ENCODE peak calls at places on chromosome 19, in five cellular contexts. B is HTR-8/SVneo, Z is activated gamma-delta T cell, C is hypothalamus, O is endothelial cell of umbilical vein. W is an unnamed sample.

GRCh38 chr19:16587031-16588023 is 15.1 kb upstream of the SLC35E1 start:
- DNase-seq in B (no peak), Z (peak; percentile 55), C (no peak), O (no peak), W (no peak)

GRCh38 chr19:18541258-18541991 is 1.9 kb downstream of the FKBP8 start:
- DNase-seq in B (no peak), Z (no peak), C (no peak), O (no peak), W (no peak)

GRCh38 chr19:5623397-5624153 is 692 bp downstream of the SAFB start:
- DNase-seq in B (no peak), Z (no peak), C (no peak), O (peak; percentile 28), W (peak; percentile 19)

GRCh38 chr19:49019242-49019932 is 2.5 kb upstream of the LHB start:
- DNase-seq in B (no peak), Z (peak; percentile 38), C (no peak), O (peak; percentile 42), W (no peak)

GRCh38 chr19:8238251-8238650 is 29.1 kb downstream of the CERS4 start:
- DNase-seq in B (no peak), Z (no peak), C (no peak), O (no peak), W (no peak)

GRCh38 chr19:12796146-12797071 is 5.1 kb downstream of the JUNB start:
- DNase-seq in B (no peak), Z (no peak), C (peak; percentile 45), O (peak; percentile 80), W (peak; percentile 79)

GRCh38 chr19:1140272-1140671 is 33.8 kb downstream of the SBNO2 start:
- DNase-seq in B (no peak), Z (no peak), C (no peak), O (no peak), W (no peak)

GRCh38 chr19:33210266-33210940 is 15.2 kb downstream of the SLC7A10 start:
- DNase-seq in B (no peak), Z (no peak), C (no peak), O (no peak), W (no peak)

GRCh38 chr19:42402376-42403116 is 12.4 kb upstream of the CNFN start:
- DNase-seq in B (no peak), Z (no peak), C (no peak), O (no peak), W (no peak)

GRCh38 chr19:5329141-5329540 is 11.5 kb downstream of the PTPRS start:
- DNase-seq in B (no peak), Z (no peak), C (no peak), O (no peak), W (no peak)

GRCh38 chr19:19068659-19069509 is 5.1 kb downstream of the SLC25A42 start:
- DNase-seq in B (no peak), Z (no peak), C (no peak), O (no peak), W (no peak)

GRCh38 chr19:38538793-38539528 is 78.8 kb downstream of the MAP4K1 start:
- DNase-seq in B (no peak), Z (no peak), C (no peak), O (no peak), W (no peak)

GRCh38 chr19:1408300-1409203 is 1.2 kb downstream of the DAZAP1 start:
- DNase-seq in B (no peak), Z (peak; percentile 54), C (no peak), O (peak; percentile 73), W (peak; percentile 81)

GRCh38 chr19:2111425-2111824 is 14.7 kb downstream of the IZUMO4 start:
- DNase-seq in B (no peak), Z (no peak), C (no peak), O (no peak), W (no peak)

GRCh38 chr19:12159773-12160414 is 3.0 kb upstream of the ZNF136 start:
- DNase-seq in B (no peak), Z (no peak), C (no peak), O (no peak), W (no peak)

GRCh38 chr19:8481191-8481590 is 21.2 kb downstream of the PRAM1 start:
- DNase-seq in B (no peak), Z (no peak), C (no peak), O (no peak), W (no peak)

GRCh38 chr19:30629086-30629485 is 256.9 kb downstream of the ZNF536 start:
- DNase-seq in B (no peak), Z (no peak), C (no peak), O (no peak), W (no peak)

GRCh38 chr19:33758541-33759013 is 38.1 kb upstream of the KCTD15 start:
- DNase-seq in B (peak; percentile 28), Z (no peak), C (no peak), O (no peak), W (peak; percentile 24)

GRCh38 chr19:6828698-6829633 is 56.5 kb downstream of the VAV1 start:
- DNase-seq in B (no peak), Z (no peak), C (no peak), O (no peak), W (no peak)

GRCh38 chr19:778910-779653 is 18.2 kb upstream of the PTBP1 start:
- DNase-seq in B (peak; percentile 76), Z (no peak), C (no peak), O (peak; percentile 55), W (peak; percentile 68)

GRCh38 chr19:19900124-19900523 is 622 bp upstream of the ZNF93 start:
- DNase-seq in B (peak; percentile 24), Z (no peak), C (no peak), O (no peak), W (no peak)

GRCh38 chr19:38250821-38251563 is 5.2 kb downstream of the PPP1R14A start:
- DNase-seq in B (no peak), Z (no peak), C (peak; percentile 77), O (no peak), W (peak; percentile 20)

GRCh38 chr19:15010497-15011255 is 31.0 kb upstream of the SLC1A6 start:
- DNase-seq in B (no peak), Z (no peak), C (no peak), O (no peak), W (no peak)

GRCh38 chr19:44598880-44599279 is 14.5 kb upstream of the IGSF23 start:
- DNase-seq in B (no peak), Z (no peak), C (no peak), O (no peak), W (no peak)

GRCh38 chr19:36151144-36152051 is 849 bp downstream of the COX7A1 start:
- DNase-seq in B (no peak), Z (no peak), C (no peak), O (no peak), W (peak; percentile 52)

GRCh38 chr19:30670011-30670329 is 297.8 kb downstream of the ZNF536 start:
- DNase-seq in B (no peak), Z (no peak), C (no peak), O (no peak), W (no peak)

GRCh38 chr19:29543381-29543780 is 17.6 kb downstream of the VSTM2B start:
- DNase-seq in B (no peak), Z (no peak), C (no peak), O (no peak), W (no peak)

GRCh38 chr19:17522988-17523872 is 11.8 kb downstream of the PGLS start:
- DNase-seq in B (no peak), Z (no peak), C (peak; percentile 33), O (no peak), W (no peak)

GRCh38 chr19:33300016-33300981 is 2.0 kb downstream of the CEBPA start:
- DNase-seq in B (no peak), Z (no peak), C (no peak), O (no peak), W (no peak)

GRCh38 chr19:42942187-42942789 is 5.3 kb upstream of the PSG7 start:
- DNase-seq in B (no peak), Z (no peak), C (no peak), O (no peak), W (peak; percentile 48)

GRCh38 chr19:782195-783043 is 14.8 kb upstream of the PTBP1 start:
- DNase-seq in B (peak; percentile 75), Z (no peak), C (no peak), O (peak; percentile 66), W (peak; percentile 53)

GRCh38 chr19:18029617-18030338 is 21.8 kb downstream of the ARRDC2 start:
- DNase-seq in B (no peak), Z (no peak), C (peak; percentile 20), O (peak; percentile 81), W (peak; percentile 92)